ENCODE peak calls at places on chromosomes 4 and X, in eight cellular contexts. One of them, this sample, is unnamed.

GRCh38 chr4:88737304-88738015 is 39.8 kb upstream of the NAP1L5 start:
- DNase-seq in cardiac fibroblast: no peak
- DNase-seq in GM20000: peak
- DNase-seq in thoracic aorta: no peak
- DNase-seq in PC-9: no peak
- DNase-seq in CD4-positive, alpha-beta T cell: peak
- DNase-seq in transverse colon: peak
- DNase-seq in RWPE1: no peak
- DNase-seq in this sample: no peak

GRCh38 chr4:32962100-32962499 is 2241.9 kb downstream of the PCDH7 start:
- DNase-seq in cardiac fibroblast: no peak
- DNase-seq in GM20000: no peak
- DNase-seq in thoracic aorta: no peak
- DNase-seq in PC-9: no peak
- DNase-seq in CD4-positive, alpha-beta T cell: no peak
- DNase-seq in transverse colon: no peak
- DNase-seq in RWPE1: no peak
- DNase-seq in this sample: no peak

GRCh38 chr4:183355405-183355804 is 33.2 kb upstream of the CLDN24 start:
- DNase-seq in cardiac fibroblast: peak
- DNase-seq in GM20000: no peak
- DNase-seq in thoracic aorta: no peak
- DNase-seq in PC-9: no peak
- DNase-seq in CD4-positive, alpha-beta T cell: no peak
- DNase-seq in transverse colon: no peak
- DNase-seq in RWPE1: peak
- DNase-seq in this sample: no peak

GRCh38 chrX:1212532-1212931 is at the start of gene CRLF2:
- DNase-seq in cardiac fibroblast: peak
- DNase-seq in GM20000: peak
- DNase-seq in thoracic aorta: no peak
- DNase-seq in PC-9: peak
- DNase-seq in CD4-positive, alpha-beta T cell: no peak
- DNase-seq in transverse colon: no peak
- DNase-seq in RWPE1: no peak
- DNase-seq in this sample: no peak

GRCh38 chr4:52824603-52825310 is 37.4 kb upstream of the RASL11B start:
- DNase-seq in cardiac fibroblast: no peak
- DNase-seq in GM20000: no peak
- DNase-seq in thoracic aorta: no peak
- DNase-seq in PC-9: no peak
- DNase-seq in CD4-positive, alpha-beta T cell: no peak
- DNase-seq in transverse colon: no peak
- DNase-seq in RWPE1: no peak
- DNase-seq in this sample: no peak

GRCh38 chr4:25873632-25874129 is 10.9 kb upstream of the SEL1L3 start:
- DNase-seq in cardiac fibroblast: no peak
- DNase-seq in GM20000: no peak
- DNase-seq in thoracic aorta: no peak
- DNase-seq in PC-9: no peak
- DNase-seq in CD4-positive, alpha-beta T cell: no peak
- DNase-seq in transverse colon: no peak
- DNase-seq in RWPE1: no peak
- DNase-seq in this sample: no peak

GRCh38 chr4:7821245-7822165 is 118.2 kb downstream of the AFAP1 start:
- DNase-seq in cardiac fibroblast: no peak
- DNase-seq in GM20000: no peak
- DNase-seq in thoracic aorta: no peak
- DNase-seq in PC-9: no peak
- DNase-seq in CD4-positive, alpha-beta T cell: no peak
- DNase-seq in transverse colon: no peak
- DNase-seq in RWPE1: no peak
- DNase-seq in this sample: no peak

GRCh38 chr4:13527983-13528822 is 16.1 kb downstream of the NKX3-2 start:
- DNase-seq in cardiac fibroblast: no peak
- DNase-seq in GM20000: peak
- DNase-seq in thoracic aorta: no peak
- DNase-seq in PC-9: no peak
- DNase-seq in CD4-positive, alpha-beta T cell: no peak
- DNase-seq in transverse colon: no peak
- DNase-seq in RWPE1: no peak
- DNase-seq in this sample: no peak

GRCh38 chrX:44731160-44731559 is 112.7 kb upstream of the DUSP21 start:
- DNase-seq in cardiac fibroblast: peak
- DNase-seq in GM20000: no peak
- DNase-seq in thoracic aorta: no peak
- DNase-seq in PC-9: no peak
- DNase-seq in CD4-positive, alpha-beta T cell: no peak
- DNase-seq in transverse colon: no peak
- DNase-seq in RWPE1: peak
- DNase-seq in this sample: no peak

GRCh38 chr4:140260227-140260626 is 106.2 kb upstream of the MAML3 start:
- DNase-seq in cardiac fibroblast: peak
- DNase-seq in GM20000: no peak
- DNase-seq in thoracic aorta: no peak
- DNase-seq in PC-9: no peak
- DNase-seq in CD4-positive, alpha-beta T cell: no peak
- DNase-seq in transverse colon: no peak
- DNase-seq in RWPE1: peak
- DNase-seq in this sample: no peak

GRCh38 chr4:140567722-140568121 is 1.0 kb downstream of the UCP1 start:
- DNase-seq in cardiac fibroblast: no peak
- DNase-seq in GM20000: no peak
- DNase-seq in thoracic aorta: no peak
- DNase-seq in PC-9: no peak
- DNase-seq in CD4-positive, alpha-beta T cell: no peak
- DNase-seq in transverse colon: no peak
- DNase-seq in RWPE1: no peak
- DNase-seq in this sample: no peak

GRCh38 chr4:13430834-13431568 is 53.1 kb downstream of the RAB28 start:
- DNase-seq in cardiac fibroblast: no peak
- DNase-seq in GM20000: no peak
- DNase-seq in thoracic aorta: no peak
- DNase-seq in PC-9: no peak
- DNase-seq in CD4-positive, alpha-beta T cell: no peak
- DNase-seq in transverse colon: no peak
- DNase-seq in RWPE1: no peak
- DNase-seq in this sample: no peak

GRCh38 chr4:75708218-75708691 is 16.1 kb upstream of the USO1 start:
- DNase-seq in cardiac fibroblast: no peak
- DNase-seq in GM20000: no peak
- DNase-seq in thoracic aorta: no peak
- DNase-seq in PC-9: no peak
- DNase-seq in CD4-positive, alpha-beta T cell: peak
- DNase-seq in transverse colon: peak
- DNase-seq in RWPE1: no peak
- DNase-seq in this sample: no peak

GRCh38 chr4:137524642-137525384 is 7.5 kb downstream of the PCDH18 start:
- DNase-seq in cardiac fibroblast: peak
- DNase-seq in GM20000: no peak
- DNase-seq in thoracic aorta: no peak
- DNase-seq in PC-9: no peak
- DNase-seq in CD4-positive, alpha-beta T cell: no peak
- DNase-seq in transverse colon: no peak
- DNase-seq in RWPE1: no peak
- DNase-seq in this sample: no peak

GRCh38 chr4:145670422-145670821 is 9.5 kb upstream of the C4orf51 start:
- DNase-seq in cardiac fibroblast: no peak
- DNase-seq in GM20000: no peak
- DNase-seq in thoracic aorta: no peak
- DNase-seq in PC-9: no peak
- DNase-seq in CD4-positive, alpha-beta T cell: no peak
- DNase-seq in transverse colon: no peak
- DNase-seq in RWPE1: no peak
- DNase-seq in this sample: no peak

GRCh38 chr4:136818811-136819210 is 713.5 kb downstream of the PCDH18 start:
- DNase-seq in cardiac fibroblast: peak
- DNase-seq in GM20000: no peak
- DNase-seq in thoracic aorta: no peak
- DNase-seq in PC-9: no peak
- DNase-seq in CD4-positive, alpha-beta T cell: no peak
- DNase-seq in transverse colon: no peak
- DNase-seq in RWPE1: no peak
- DNase-seq in this sample: no peak

DNA sequence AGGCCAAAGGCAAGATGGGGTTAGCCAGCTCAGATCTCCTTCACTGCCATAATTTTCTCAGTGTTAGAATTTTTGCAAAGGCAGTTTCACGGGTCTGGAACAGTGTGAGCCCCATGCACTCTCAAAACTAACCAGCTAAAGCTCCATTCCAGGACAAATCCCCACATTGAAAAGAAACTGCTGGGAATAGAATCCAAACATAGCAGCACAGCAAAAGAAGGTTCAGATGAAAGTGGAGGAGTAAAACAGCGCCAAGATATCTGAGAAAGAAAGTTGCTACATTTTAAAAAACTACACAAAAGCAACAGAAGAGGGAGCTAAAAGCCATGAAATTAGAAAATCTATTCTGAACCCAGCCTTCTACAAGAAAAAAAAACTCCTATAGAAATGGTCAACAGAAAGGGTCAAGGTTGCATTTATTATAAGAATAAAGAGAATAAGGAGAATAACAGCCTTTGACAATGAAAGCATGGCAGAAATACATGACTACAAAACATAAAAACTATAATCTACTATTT is 39.6 kb upstream of the SLC7A3 start:
- DNase-seq in cardiac fibroblast: peak
- DNase-seq in GM20000: peak
- DNase-seq in thoracic aorta: no peak
- DNase-seq in PC-9: no peak
- DNase-seq in CD4-positive, alpha-beta T cell: no peak
- DNase-seq in transverse colon: no peak
- DNase-seq in RWPE1: peak
- DNase-seq in this sample: no peak
- TF ChIP-seq CTCF in cardiac fibroblast: no peak
- TF ChIP-seq CTCF in GM20000: no peak
- TF ChIP-seq CTCF in thoracic aorta: peak
- TF ChIP-seq CTCF in PC-9: peak
- TF ChIP-seq CTCF in CD4-positive, alpha-beta T cell: peak
- TF ChIP-seq CTCF in transverse colon: peak
- TF ChIP-seq CTCF in RWPE1: peak
- TF ChIP-seq CTCF in this sample: no peak

DNA sequence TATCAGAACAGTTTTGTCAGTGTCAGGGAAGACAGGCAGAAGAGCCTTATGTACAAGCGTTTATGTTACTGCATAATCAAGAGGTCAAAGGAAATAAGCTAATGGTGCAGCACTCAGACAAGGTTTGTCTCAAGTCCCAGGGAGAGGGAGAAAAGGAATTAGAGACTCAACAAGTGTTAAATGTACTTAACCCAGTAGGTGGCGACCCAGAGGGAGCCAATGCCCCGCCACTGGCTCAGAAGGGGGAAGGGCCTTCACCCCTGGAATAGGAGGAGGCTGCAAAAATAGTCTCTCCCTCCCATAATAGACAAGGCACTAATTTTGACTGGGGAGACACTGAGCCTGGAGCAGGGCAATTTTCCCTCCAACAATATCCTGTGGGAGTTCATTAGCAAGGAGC is 14.1 kb upstream of the PAPSS1 start:
- DNase-seq in cardiac fibroblast: no peak
- DNase-seq in GM20000: no peak
- DNase-seq in thoracic aorta: no peak
- DNase-seq in PC-9: no peak
- DNase-seq in CD4-positive, alpha-beta T cell: no peak
- DNase-seq in transverse colon: no peak
- DNase-seq in RWPE1: no peak
- DNase-seq in this sample: no peak
- TF ChIP-seq CTCF in cardiac fibroblast: peak
- TF ChIP-seq CTCF in GM20000: no peak
- TF ChIP-seq CTCF in thoracic aorta: no peak
- TF ChIP-seq CTCF in PC-9: peak
- TF ChIP-seq CTCF in CD4-positive, alpha-beta T cell: no peak
- TF ChIP-seq CTCF in transverse colon: no peak
- TF ChIP-seq CTCF in RWPE1: no peak
- TF ChIP-seq CTCF in this sample: no peak

GRCh38 chr4:173288698-173289350 is 45.3 kb downstream of the HMGB2 start:
- DNase-seq in cardiac fibroblast: peak
- DNase-seq in GM20000: no peak
- DNase-seq in thoracic aorta: no peak
- DNase-seq in PC-9: no peak
- DNase-seq in CD4-positive, alpha-beta T cell: no peak
- DNase-seq in transverse colon: no peak
- DNase-seq in RWPE1: no peak
- DNase-seq in this sample: no peak

GRCh38 chr4:173289351-173289725 is 44.8 kb downstream of the HMGB2 start:
- DNase-seq in cardiac fibroblast: no peak
- DNase-seq in GM20000: no peak
- DNase-seq in thoracic aorta: no peak
- DNase-seq in PC-9: no peak
- DNase-seq in CD4-positive, alpha-beta T cell: no peak
- DNase-seq in transverse colon: no peak
- DNase-seq in RWPE1: no peak
- DNase-seq in this sample: no peak

GRCh38 chr4:173293663-173294062 is 40.5 kb downstream of the HMGB2 start:
- DNase-seq in cardiac fibroblast: no peak
- DNase-seq in GM20000: no peak
- DNase-seq in thoracic aorta: no peak
- DNase-seq in PC-9: no peak
- DNase-seq in CD4-positive, alpha-beta T cell: no peak
- DNase-seq in transverse colon: no peak
- DNase-seq in RWPE1: no peak
- DNase-seq in this sample: no peak

GRCh38 chr4:173294444-173294843 is 39.7 kb downstream of the HMGB2 start:
- DNase-seq in cardiac fibroblast: no peak
- DNase-seq in GM20000: no peak
- DNase-seq in thoracic aorta: no peak
- DNase-seq in PC-9: no peak
- DNase-seq in CD4-positive, alpha-beta T cell: no peak
- DNase-seq in transverse colon: no peak
- DNase-seq in RWPE1: no peak
- DNase-seq in this sample: no peak
- TF ChIP-seq CTCF in cardiac fibroblast: no peak
- TF ChIP-seq CTCF in GM20000: no peak
- TF ChIP-seq CTCF in thoracic aorta: no peak
- TF ChIP-seq CTCF in PC-9: no peak
- TF ChIP-seq CTCF in CD4-positive, alpha-beta T cell: no peak
- TF ChIP-seq CTCF in transverse colon: no peak
- TF ChIP-seq CTCF in RWPE1: no peak
- TF ChIP-seq CTCF in this sample: no peak

DNA sequence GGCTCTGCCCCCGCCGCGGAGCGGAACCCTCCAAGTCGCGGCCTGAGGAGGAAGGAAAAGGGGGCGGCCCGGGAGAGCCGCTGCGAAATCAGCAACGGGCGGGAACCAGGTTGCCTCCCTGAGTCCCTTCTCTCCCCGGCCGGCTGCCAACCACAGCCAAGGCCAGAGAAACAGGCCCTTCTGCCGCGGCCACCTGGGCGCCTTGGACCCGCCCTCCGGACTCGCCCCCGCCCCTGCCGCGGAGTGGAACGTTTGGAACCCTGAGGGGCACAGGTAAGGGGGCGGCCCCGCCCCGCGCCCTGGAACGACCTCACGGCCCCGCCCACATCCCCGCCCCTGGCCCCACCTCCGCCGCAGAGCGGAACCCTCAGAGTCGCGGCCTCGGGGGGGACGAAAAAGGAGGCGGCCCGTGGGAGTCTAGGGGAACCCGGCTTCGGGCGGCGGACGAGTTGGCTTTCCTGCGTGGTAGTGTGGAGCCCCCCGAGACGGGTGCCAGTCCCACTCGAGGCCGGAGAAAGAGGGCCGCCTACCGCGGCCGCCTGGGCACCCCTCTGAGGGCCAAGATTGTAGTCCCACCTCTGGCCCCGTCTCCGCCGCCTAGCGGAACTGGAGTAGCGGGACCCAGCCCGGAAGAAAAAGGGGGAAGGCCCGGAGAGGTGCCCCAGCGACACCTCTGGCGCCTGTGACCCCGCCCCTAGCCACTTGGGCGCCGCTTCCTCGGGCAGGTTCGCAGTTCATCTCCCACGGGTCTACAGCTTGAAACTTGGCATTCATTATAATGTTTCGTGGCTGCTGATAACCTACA is 669 bp upstream of the PHKA2 start:
- DNase-seq in cardiac fibroblast: peak
- DNase-seq in GM20000: peak
- DNase-seq in thoracic aorta: peak
- DNase-seq in PC-9: peak
- DNase-seq in CD4-positive, alpha-beta T cell: peak
- DNase-seq in transverse colon: peak
- DNase-seq in RWPE1: peak
- DNase-seq in this sample: peak
- TF ChIP-seq CTCF in cardiac fibroblast: peak
- TF ChIP-seq CTCF in GM20000: no peak
- TF ChIP-seq CTCF in thoracic aorta: peak
- TF ChIP-seq CTCF in PC-9: peak
- TF ChIP-seq CTCF in CD4-positive, alpha-beta T cell: peak
- TF ChIP-seq CTCF in transverse colon: peak
- TF ChIP-seq CTCF in RWPE1: no peak
- TF ChIP-seq CTCF in this sample: no peak